ENCODE peak calls at places on chromosomes 2 and 18, in five cellular contexts. One of them, this sample, is unnamed.
A peak's percentile ranks its signal among the peaks of the same experiment; 100 is the strongest.

GRCh38 chr18:21110667-21111350 is 804 bp downstream of the ROCK1 start:
- DNase-seq in HepG2: no peak
- DNase-seq in GM12878: no peak
- DNase-seq in HCT116: no peak
- DNase-seq in SK-N-SH: peak; percentile 67
- DNase-seq in this sample: no peak

GRCh38 chr2:74544634-74545033 is 9.1 kb downstream of the LOXL3 start:
- DNase-seq in HCT116: no peak
- DNase-seq in HepG2: no peak
- DNase-seq in SK-N-SH: no peak
- DNase-seq in GM12878: no peak
- DNase-seq in this sample: no peak

GRCh38 chr2:230335461-230335863 is 8.5 kb downstream of the SP140L start:
- DNase-seq in SK-N-SH: no peak
- DNase-seq in HepG2: no peak
- DNase-seq in GM12878: no peak
- DNase-seq in HCT116: no peak
- DNase-seq in this sample: no peak

GRCh38 chr2:56372071-56372656 is 188.4 kb downstream of the CCDC85A start:
- DNase-seq in HepG2: no peak
- DNase-seq in SK-N-SH: no peak
- DNase-seq in HCT116: no peak
- DNase-seq in GM12878: no peak
- DNase-seq in this sample: no peak

GRCh38 chr2:46717733-46718121 is 197.9 kb downstream of the MCFD2 start:
- DNase-seq in HepG2: no peak
- DNase-seq in HCT116: no peak
- DNase-seq in SK-N-SH: no peak
- DNase-seq in GM12878: no peak
- DNase-seq in this sample: no peak

GRCh38 chr2:43458002-43458628 is 137.7 kb downstream of the THADA start:
- DNase-seq in GM12878: no peak
- DNase-seq in HCT116: no peak
- DNase-seq in SK-N-SH: no peak
- DNase-seq in HepG2: no peak
- DNase-seq in this sample: no peak

GRCh38 chr2:127630409-127631183 is 15.4 kb upstream of the GPR17 start:
- DNase-seq in SK-N-SH: no peak
- DNase-seq in GM12878: no peak
- DNase-seq in HepG2: no peak
- DNase-seq in HCT116: no peak
- DNase-seq in this sample: no peak

GRCh38 chr18:8609711-8610441 is 639 bp downstream of the RAB12 start:
- DNase-seq in HCT116: no peak
- DNase-seq in SK-N-SH: peak; percentile 65
- DNase-seq in GM12878: no peak
- DNase-seq in HepG2: no peak
- DNase-seq in this sample: no peak

GRCh38 chr2:6495466-6495865 is 370.2 kb downstream of the CMPK2 start:
- DNase-seq in HCT116: no peak
- DNase-seq in GM12878: no peak
- DNase-seq in SK-N-SH: no peak
- DNase-seq in HepG2: no peak
- DNase-seq in this sample: no peak

GRCh38 chr2:220437938-220438337 is 810.5 kb downstream of the SLC4A3 start:
- DNase-seq in GM12878: no peak
- DNase-seq in SK-N-SH: no peak
- DNase-seq in HCT116: no peak
- DNase-seq in HepG2: no peak
- DNase-seq in this sample: no peak

GRCh38 chr2:197348721-197349337 is 38.2 kb upstream of the ANKRD44 start:
- DNase-seq in HepG2: no peak
- DNase-seq in HCT116: no peak
- DNase-seq in GM12878: no peak
- DNase-seq in SK-N-SH: no peak
- DNase-seq in this sample: no peak

GRCh38 chr2:169361706-169362345 is 508 bp downstream of the LRP2 start:
- DNase-seq in GM12878: no peak
- DNase-seq in HCT116: no peak
- DNase-seq in HepG2: no peak
- DNase-seq in SK-N-SH: peak; percentile 60
- DNase-seq in this sample: peak; percentile 31

GRCh38 chr2:32427672-32428622 is 71.1 kb downstream of the BIRC6 start:
- DNase-seq in SK-N-SH: peak; percentile 29
- DNase-seq in HepG2: no peak
- DNase-seq in GM12878: no peak
- DNase-seq in HCT116: no peak
- DNase-seq in this sample: no peak

GRCh38 chr18:64260810-64261209 is 111.9 kb upstream of the LINC00305 start:
- DNase-seq in GM12878: no peak
- DNase-seq in HepG2: no peak
- DNase-seq in SK-N-SH: no peak
- DNase-seq in HCT116: no peak
- DNase-seq in this sample: no peak

GRCh38 chr2:227818569-227819397 is 5.1 kb downstream of the CCL20 start:
- DNase-seq in SK-N-SH: no peak
- DNase-seq in HepG2: peak; percentile 100
- DNase-seq in GM12878: no peak
- DNase-seq in HCT116: no peak
- DNase-seq in this sample: no peak

GRCh38 chr2:30072250-30072842 is 74.5 kb upstream of the YPEL5 start:
- DNase-seq in HepG2: peak; percentile 70
- DNase-seq in HCT116: peak; percentile 57
- DNase-seq in GM12878: peak; percentile 16
- DNase-seq in SK-N-SH: peak; percentile 82
- DNase-seq in this sample: peak; percentile 33

GRCh38 chr18:48833701-48834394 is 116.9 kb downstream of the SMAD7 start:
- DNase-seq in SK-N-SH: no peak
- DNase-seq in HepG2: no peak
- DNase-seq in GM12878: no peak
- DNase-seq in HCT116: no peak
- DNase-seq in this sample: no peak

GRCh38 chr2:108870069-108870644 is 83.6 kb downstream of the CCDC138 start:
- DNase-seq in HCT116: no peak
- DNase-seq in HepG2: no peak
- DNase-seq in GM12878: no peak
- DNase-seq in SK-N-SH: no peak
- DNase-seq in this sample: no peak

GRCh38 chr2:10372195-10372861 is 69.6 kb downstream of the HPCAL1 start:
- DNase-seq in GM12878: no peak
- DNase-seq in HepG2: no peak
- DNase-seq in SK-N-SH: no peak
- DNase-seq in HCT116: no peak
- DNase-seq in this sample: no peak

GRCh38 chr2:206389164-206389563 is 54.2 kb upstream of the ADAM23 start:
- DNase-seq in HepG2: no peak
- DNase-seq in SK-N-SH: no peak
- DNase-seq in GM12878: no peak
- DNase-seq in HCT116: no peak
- DNase-seq in this sample: no peak

GRCh38 chr2:54599326-54599710 is 124.1 kb upstream of the EML6 start:
- DNase-seq in SK-N-SH: no peak
- DNase-seq in GM12878: no peak
- DNase-seq in HepG2: no peak
- DNase-seq in HCT116: no peak
- DNase-seq in this sample: no peak

DNA sequence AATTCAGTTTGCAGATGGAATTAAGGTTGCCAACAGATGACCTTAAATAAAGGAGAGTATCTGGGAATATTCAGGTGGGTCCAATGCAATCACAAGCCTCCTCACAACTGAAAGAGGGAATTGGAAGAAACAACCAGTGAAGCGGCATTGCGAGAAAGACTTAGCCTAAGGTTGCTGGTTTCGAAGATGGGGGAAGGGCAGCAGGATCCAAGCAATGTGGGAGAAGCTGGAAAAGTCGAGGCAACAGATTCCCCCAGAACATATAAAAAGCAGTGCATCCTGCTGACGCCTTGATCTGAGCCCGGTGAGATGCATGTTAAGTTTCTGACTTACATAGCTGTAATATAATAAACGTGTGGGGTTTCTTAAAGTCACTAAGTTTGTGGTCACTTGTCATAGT is 162.5 kb downstream of the NDUFA10 start:
- DNase-seq in SK-N-SH: no peak
- DNase-seq in HepG2: no peak
- DNase-seq in GM12878: no peak
- DNase-seq in HCT116: no peak
- DNase-seq in this sample: no peak
- TF ChIP-seq JUND in SK-N-SH: no peak
- TF ChIP-seq JUND in HepG2: no peak
- TF ChIP-seq JUND in GM12878: no peak
- TF ChIP-seq JUND in HCT116: no peak
- TF ChIP-seq JUND in this sample: no peak

GRCh38 chr2:234162876-234163275 is 112.4 kb downstream of the SPP2 start:
- DNase-seq in SK-N-SH: no peak
- DNase-seq in HepG2: no peak
- DNase-seq in HCT116: no peak
- DNase-seq in GM12878: no peak
- DNase-seq in this sample: peak; percentile 48

GRCh38 chr2:234161932-234162331 is 111.4 kb downstream of the SPP2 start:
- DNase-seq in HepG2: no peak
- DNase-seq in HCT116: no peak
- DNase-seq in SK-N-SH: no peak
- DNase-seq in GM12878: no peak
- DNase-seq in this sample: no peak

GRCh38 chr2:234158189-234158588 is 107.7 kb downstream of the SPP2 start:
- DNase-seq in SK-N-SH: no peak
- DNase-seq in HCT116: no peak
- DNase-seq in HepG2: no peak
- DNase-seq in GM12878: no peak
- DNase-seq in this sample: no peak

GRCh38 chr2:234156326-234156725 is 105.8 kb downstream of the SPP2 start:
- DNase-seq in HepG2: no peak
- DNase-seq in SK-N-SH: no peak
- DNase-seq in GM12878: no peak
- DNase-seq in HCT116: no peak
- DNase-seq in this sample: no peak

GRCh38 chr2:234158812-234159211 is 108.3 kb downstream of the SPP2 start:
- DNase-seq in GM12878: no peak
- DNase-seq in HepG2: no peak
- DNase-seq in HCT116: no peak
- DNase-seq in SK-N-SH: no peak
- DNase-seq in this sample: no peak
- TF ChIP-seq JUND in GM12878: no peak
- TF ChIP-seq JUND in HepG2: no peak
- TF ChIP-seq JUND in HCT116: no peak
- TF ChIP-seq JUND in SK-N-SH: no peak
- TF ChIP-seq JUND in this sample: no peak

DNA sequence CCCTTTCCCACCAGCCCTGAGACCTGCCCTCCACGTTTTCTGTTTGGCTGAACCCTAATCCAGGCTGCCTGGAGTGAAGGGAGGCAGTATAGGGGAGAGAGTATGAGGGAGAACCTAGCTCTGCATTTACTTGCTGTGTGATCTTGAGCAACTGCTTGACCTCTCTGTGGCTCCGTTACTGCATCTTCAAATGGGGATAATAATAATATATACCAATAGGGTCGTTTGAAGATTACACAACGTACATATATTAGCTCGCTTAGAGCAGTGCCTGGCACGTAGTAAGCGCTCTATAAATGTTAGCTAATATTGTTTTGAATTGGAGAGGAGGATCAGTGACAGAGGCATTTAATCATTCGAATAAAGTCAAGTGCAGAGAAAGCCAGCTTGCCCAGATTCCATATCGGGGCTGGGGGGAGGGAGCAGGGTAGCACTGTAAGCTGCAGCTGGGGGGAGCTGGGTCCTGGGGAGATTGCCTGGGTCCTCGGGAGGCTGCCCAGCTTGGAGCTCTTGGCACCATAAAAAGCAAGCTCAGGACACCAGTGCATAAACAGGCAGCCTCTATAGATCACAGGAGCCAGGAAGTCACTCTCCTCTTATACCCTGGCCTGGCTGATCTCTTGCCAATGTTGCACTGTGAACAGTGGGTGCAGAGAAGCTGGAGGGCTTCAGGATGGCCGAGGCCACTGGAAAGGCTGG is 19.1 kb downstream of the KCNK3 start:
- DNase-seq in HepG2: no peak
- DNase-seq in HCT116: no peak
- DNase-seq in SK-N-SH: no peak
- DNase-seq in GM12878: no peak
- DNase-seq in this sample: no peak
- TF ChIP-seq JUND in HepG2: no peak
- TF ChIP-seq JUND in HCT116: no peak
- TF ChIP-seq JUND in SK-N-SH: no peak
- TF ChIP-seq JUND in GM12878: no peak
- TF ChIP-seq JUND in this sample: no peak

DNA sequence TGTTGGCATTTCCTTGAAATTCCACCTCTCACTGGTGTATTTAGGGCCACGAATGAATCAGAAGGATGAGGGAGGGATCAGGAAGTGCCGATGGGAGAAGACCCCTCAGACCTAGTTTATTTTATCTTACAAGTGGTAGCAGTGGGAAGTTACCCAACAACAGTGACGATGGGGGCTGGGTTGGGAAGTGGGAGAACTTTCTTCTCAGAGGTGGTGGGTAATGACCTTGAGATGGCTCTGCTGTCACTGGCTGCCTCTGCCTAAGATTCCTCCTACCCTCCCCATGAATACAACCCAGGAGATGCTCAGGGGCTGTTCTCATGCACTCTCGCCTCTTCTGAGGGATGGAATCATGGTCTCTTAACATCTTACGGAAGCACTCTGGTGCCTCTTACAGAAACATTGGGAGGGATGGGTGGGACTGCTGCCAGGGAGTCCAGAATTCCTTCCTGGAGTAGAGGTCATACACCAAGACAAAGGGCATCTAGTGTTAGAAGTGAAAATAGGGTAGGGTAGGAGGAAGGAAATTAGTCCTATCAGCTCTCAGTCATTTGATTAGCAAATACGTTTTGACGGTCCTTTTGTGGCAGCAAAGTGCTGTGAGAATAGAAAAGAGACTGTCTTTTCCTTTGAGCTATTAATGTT is 58.4 kb upstream of the TXNDC2 start:
- DNase-seq in HepG2: no peak
- DNase-seq in HCT116: no peak
- DNase-seq in SK-N-SH: no peak
- DNase-seq in GM12878: no peak
- DNase-seq in this sample: no peak
- TF ChIP-seq JUND in HepG2: no peak
- TF ChIP-seq JUND in HCT116: no peak
- TF ChIP-seq JUND in SK-N-SH: no peak
- TF ChIP-seq JUND in GM12878: no peak
- TF ChIP-seq JUND in this sample: no peak

GRCh38 chr18:40824291-40824690 is 1130.7 kb upstream of the PIK3C3 start:
- DNase-seq in GM12878: no peak
- DNase-seq in HCT116: no peak
- DNase-seq in HepG2: no peak
- DNase-seq in SK-N-SH: no peak
- DNase-seq in this sample: no peak

GRCh38 chr18:40821596-40822243 is 1133.3 kb upstream of the PIK3C3 start:
- DNase-seq in GM12878: no peak
- DNase-seq in SK-N-SH: no peak
- DNase-seq in HCT116: no peak
- DNase-seq in HepG2: no peak
- DNase-seq in this sample: no peak
- TF ChIP-seq JUND in GM12878: no peak
- TF ChIP-seq JUND in SK-N-SH: no peak
- TF ChIP-seq JUND in HCT116: no peak
- TF ChIP-seq JUND in HepG2: no peak
- TF ChIP-seq JUND in this sample: no peak

GRCh38 chr2:72931280-72931910 is 14.1 kb downstream of the EMX1 start:
- DNase-seq in HCT116: no peak
- DNase-seq in GM12878: no peak
- DNase-seq in SK-N-SH: no peak
- DNase-seq in HepG2: no peak
- DNase-seq in this sample: no peak
- TF ChIP-seq JUND in HCT116: no peak
- TF ChIP-seq JUND in GM12878: no peak
- TF ChIP-seq JUND in SK-N-SH: no peak
- TF ChIP-seq JUND in HepG2: no peak
- TF ChIP-seq JUND in this sample: no peak

GRCh38 chr2:98589489-98589888 is 18.8 kb downstream of the COA5 start:
- DNase-seq in HCT116: no peak
- DNase-seq in HepG2: no peak
- DNase-seq in SK-N-SH: no peak
- DNase-seq in GM12878: no peak
- DNase-seq in this sample: no peak
- TF ChIP-seq JUND in HCT116: no peak
- TF ChIP-seq JUND in HepG2: no peak
- TF ChIP-seq JUND in SK-N-SH: no peak
- TF ChIP-seq JUND in GM12878: no peak
- TF ChIP-seq JUND in this sample: no peak

This sample was measured in T47D.